ENCODE peak calls at places on chromosomes 2 and 18, in nine cellular contexts. F, P, Y, N, R, X, C, S and H are unnamed samples.

GRCh38 chr18:57737661-57738060 is 65.5 kb downstream of the ATP8B1 start:
- DNase-seq in C (no peak), F (no peak), S (no peak), X (peak; percentile 98), P (peak; percentile 96), Y (peak; percentile 5), N (peak; percentile 86), R (no peak), H (peak; percentile 97)

GRCh38 chr18:41703744-41704530 is 251.1 kb upstream of the PIK3C3 start:
- DNase-seq in F (no peak), X (peak; percentile 53), Y (no peak), C (no peak), P (no peak), R (no peak), S (no peak), N (no peak), H (no peak)

GRCh38 chr18:8706545-8706980 is 1.2 kb downstream of the MTCL1 start:
- DNase-seq in P (no peak), C (no peak), R (peak; percentile 68), F (no peak), Y (no peak), N (no peak), S (peak; percentile 8), X (no peak), H (no peak)

GRCh38 chr2:241011751-241012510 is 13.5 kb downstream of the SNED1 start:
- DNase-seq in S (no peak), Y (no peak), N (no peak), F (no peak), R (peak; percentile 67), X (no peak), P (no peak), C (no peak), H (no peak)

GRCh38 chr2:159155315-159155714 is 131.2 kb downstream of the WDSUB1 start:
- DNase-seq in Y (no peak), P (no peak), N (no peak), X (no peak), C (no peak), F (no peak), S (no peak), R (no peak), H (no peak)

GRCh38 chr18:3305933-3306332 is 44.0 kb downstream of the MYL12B start:
- DNase-seq in F (no peak), R (no peak), Y (peak; percentile 76), X (peak; percentile 87), N (no peak), C (no peak), P (no peak), S (no peak), H (no peak)

GRCh38 chr18:22391571-22392359 is 25.9 kb downstream of the CTAGE1 start:
- DNase-seq in F (no peak), R (peak; percentile 62), X (peak; percentile 89), N (no peak), P (peak; percentile 65), S (peak; percentile 46), C (no peak), Y (no peak), H (peak; percentile 71)

GRCh38 chr2:152814475-152815030 is 96.1 kb downstream of the ARL6IP6 start:
- DNase-seq in S (no peak), F (no peak), P (no peak), X (no peak), Y (no peak), N (no peak), C (no peak), R (no peak), H (no peak)

GRCh38 chr18:74498712-74499629 is 2.8 kb downstream of the CNDP2 start:
- DNase-seq in P (no peak), C (peak; percentile 40), Y (no peak), N (no peak), S (peak; percentile 82), X (no peak), R (peak; percentile 87), F (peak; percentile 47), H (no peak)

GRCh38 chr18:79925656-79925979 is 25.8 kb downstream of the SLC66A2 start:
- DNase-seq in R (no peak), S (no peak), Y (no peak), P (no peak), F (no peak), C (no peak), X (no peak), N (no peak), H (no peak)

GRCh38 chr2:7378642-7379041 is 461.4 kb downstream of the RNF144A start:
- DNase-seq in Y (peak; percentile 80), N (no peak), P (no peak), F (no peak), R (no peak), S (no peak), C (peak; percentile 10), X (no peak), H (no peak)

GRCh38 chr2:173101687-173102086 is 26.0 kb downstream of the MAP3K20 start:
- DNase-seq in X (peak; percentile 86), Y (no peak), N (no peak), S (no peak), P (no peak), R (no peak), F (no peak), C (no peak), H (no peak)

GRCh38 chr18:63940008-63940407 is 9.1 kb upstream of the HMSD start:
- DNase-seq in R (no peak), S (no peak), N (no peak), Y (no peak), C (no peak), F (no peak), X (no peak), P (no peak), H (no peak)

GRCh38 chr2:28678175-28678855 is 73.3 kb upstream of the PPP1CB start:
- DNase-seq in Y (no peak), R (no peak), X (no peak), F (no peak), C (no peak), S (no peak), N (no peak), P (no peak), H (no peak)

GRCh38 chr2:2919574-2920365 is 457.8 kb downstream of the EIPR1 start:
- DNase-seq in C (no peak), X (no peak), Y (no peak), R (peak; percentile 13), F (no peak), S (no peak), P (no peak), N (no peak), H (no peak)

GRCh38 chr2:127567351-127567854 is 31.9 kb downstream of the MYO7B start:
- DNase-seq in N (no peak), P (no peak), F (no peak), R (peak; percentile 49), X (no peak), C (no peak), Y (no peak), S (no peak), H (no peak)

GRCh38 chr2:7333189-7333588 is 416.0 kb downstream of the RNF144A start:
- DNase-seq in S (no peak), C (no peak), X (no peak), F (no peak), Y (no peak), N (no peak), R (no peak), P (no peak), H (no peak)

GRCh38 chr2:119117891-119118882 is 40.4 kb downstream of the C1QL2 start:
- DNase-seq in X (no peak), F (no peak), P (no peak), S (no peak), N (no peak), R (no peak), Y (no peak), C (no peak), H (no peak)

GRCh38 chr2:232460171-232460570 is 4.2 kb downstream of the ALPI start:
- DNase-seq in N (no peak), X (no peak), S (no peak), C (no peak), P (no peak), R (no peak), F (no peak), Y (no peak), H (no peak)

GRCh38 chr2:215241791-215242305 is 70.0 kb upstream of the ATIC start:
- DNase-seq in R (no peak), P (no peak), X (no peak), Y (no peak), N (no peak), C (no peak), S (no peak), F (no peak), H (no peak)

GRCh38 chr18:14970027-14970426 is 222.1 kb downstream of the ANKRD30B start:
- DNase-seq in F (no peak), S (no peak), P (no peak), N (no peak), Y (no peak), R (no peak), C (no peak), X (no peak), H (peak; percentile 52)

GRCh38 chr2:45072862-45073237 is 63.6 kb upstream of the SIX2 start:
- DNase-seq in R (no peak), F (no peak), X (no peak), S (no peak), Y (no peak), P (no peak), N (no peak), C (no peak), H (no peak)

GRCh38 chr2:152519581-152519952 is 184.6 kb downstream of the FMNL2 start:
- DNase-seq in F (no peak), Y (no peak), R (no peak), C (no peak), P (no peak), S (no peak), X (no peak), N (no peak), H (no peak)

GRCh38 chr2:122808286-122808969 is 1053.0 kb downstream of the TSN start:
- DNase-seq in X (no peak), C (no peak), S (no peak), R (no peak), N (no peak), P (no peak), Y (no peak), F (no peak), H (no peak)

GRCh38 chr2:230319211-230319862 is 7.7 kb upstream of the SP140L start:
- DNase-seq in Y (no peak), P (no peak), N (no peak), R (peak; percentile 75), S (peak; percentile 68), C (peak; percentile 40), F (peak; percentile 52), X (no peak), H (no peak)

GRCh38 chr2:218010116-218010837 is 7.5 kb upstream of the TNS1 start:
- DNase-seq in F (peak; percentile 41), C (peak; percentile 24), Y (no peak), N (no peak), X (peak; percentile 43), P (no peak), R (peak; percentile 76), S (peak; percentile 33), H (no peak)

GRCh38 chr2:32418777-32419176 is 62.0 kb downstream of the BIRC6 start:
- DNase-seq in S (no peak), C (no peak), F (no peak), Y (no peak), R (no peak), P (peak; percentile 15), N (no peak), X (peak; percentile 43), H (no peak)

GRCh38 chr18:53457068-53457467 is 767.4 kb downstream of the MBD2 start:
- DNase-seq in Y (no peak), C (no peak), F (no peak), S (no peak), R (no peak), N (peak; percentile 39), X (no peak), P (no peak), H (no peak)

GRCh38 chr18:37476182-37476581 is 89.4 kb downstream of the CELF4 start:
- DNase-seq in R (no peak), X (no peak), P (no peak), N (no peak), Y (no peak), S (peak; percentile 12), C (peak; percentile 5), F (peak; percentile 23), H (no peak)

GRCh38 chr18:35971661-35972196 is 750 bp upstream of the RMP24 start:
- DNase-seq in X (no peak), R (no peak), C (no peak), Y (no peak), P (no peak), F (no peak), S (peak; percentile 20), N (no peak), H (no peak)

GRCh38 chr18:11909597-11910026 is 1.5 kb upstream of the MPPE1 start:
- DNase-seq in F (no peak), S (no peak), C (no peak), X (peak; percentile 31), Y (no peak), P (no peak), R (no peak), N (no peak), H (no peak)